ENCODE peak calls at places on chromosome 7, in seven cellular contexts. G, E, B, I, Y, H and R are unnamed samples.

GRCh38 chr7:55827577-55827976 is 35.0 kb downstream of the SEPTIN14 start:
- DNase-seq in G (no peak), E (no peak), B (no peak), I (no peak), Y (no peak), H (no peak), R (no peak)

GRCh38 chr7:53947670-53948226 is 594.4 kb upstream of the VSTM2A start:
- DNase-seq in G (no peak), E (no peak), B (no peak), I (no peak), Y (no peak), H (no peak), R (no peak)

GRCh38 chr7:117110480-117111315 is 157.4 kb downstream of the ST7 start:
- DNase-seq in G (peak), E (no peak), B (peak), I (no peak), Y (no peak), H (no peak), R (peak)

GRCh38 chr7:112779667-112780066 is 10.5 kb downstream of the TMEM168 start:
- DNase-seq in G (no peak), E (peak), B (no peak), I (no peak), Y (peak), H (no peak), R (no peak)

GRCh38 chr7:50509459-50509858 is 55.7 kb downstream of the DDC start:
- DNase-seq in G (no peak), E (peak), B (no peak), I (peak), Y (no peak), H (no peak), R (no peak)

GRCh38 chr7:14207154-14207553 is 217.7 kb upstream of the ETV1 start:
- DNase-seq in G (no peak), E (peak), B (no peak), I (peak), Y (no peak), H (no peak), R (no peak)

GRCh38 chr7:70568674-70569334 is 563.1 kb upstream of the GALNT17 start:
- DNase-seq in G (no peak), E (no peak), B (peak), I (no peak), Y (no peak), H (no peak), R (no peak)

GRCh38 chr7:18405731-18406130 is 89.8 kb upstream of the HDAC9 start:
- DNase-seq in G (no peak), E (no peak), B (no peak), I (no peak), Y (no peak), H (no peak), R (no peak)

GRCh38 chr7:48274662-48275061 is 103.4 kb downstream of the ABCA13 start:
- DNase-seq in G (no peak), E (peak), B (no peak), I (peak), Y (peak), H (no peak), R (peak)

GRCh38 chr7:120833551-120833950 is 24.4 kb downstream of the TSPAN12 start:
- DNase-seq in G (no peak), E (no peak), B (no peak), I (no peak), Y (no peak), H (no peak), R (peak)

GRCh38 chr7:116501425-116502167 is 2.1 kb downstream of the CAV2 start:
- DNase-seq in G (no peak), E (peak), B (no peak), I (peak), Y (no peak), H (no peak), R (no peak)

GRCh38 chr7:103524042-103524907 is 78.3 kb upstream of the SLC26A5 start:
- DNase-seq in G (no peak), E (peak), B (no peak), I (peak), Y (peak), H (peak), R (peak)

GRCh38 chr7:102456327-102456726 is 8.3 kb downstream of the ALKBH4 start:
- DNase-seq in G (no peak), E (no peak), B (no peak), I (peak), Y (peak), H (no peak), R (no peak)

GRCh38 chr7:106050002-106050742 is 61.9 kb downstream of the SYPL1 start:
- DNase-seq in G (no peak), E (peak), B (no peak), I (peak), Y (peak), H (peak), R (peak)

GRCh38 chr7:32357535-32358277 is 132.5 kb downstream of the LSM5 start:
- DNase-seq in G (no peak), E (no peak), B (no peak), I (peak), Y (no peak), H (no peak), R (no peak)

GRCh38 chr7:41648506-41648905 is 54.4 kb downstream of the INHBA start:
- DNase-seq in G (no peak), E (no peak), B (no peak), I (no peak), Y (peak), H (no peak), R (no peak)

GRCh38 chr7:35723011-35723410 is 28.1 kb upstream of the HERPUD2 start:
- DNase-seq in G (no peak), E (peak), B (no peak), I (peak), Y (no peak), H (no peak), R (peak)

GRCh38 chr7:64359543-64359942 is 45.8 kb downstream of the ZNF736 start:
- DNase-seq in G (no peak), E (no peak), B (no peak), I (no peak), Y (no peak), H (no peak), R (no peak)

GRCh38 chr7:101486056-101486763 is 123.5 kb downstream of the COL26A1 start:
- DNase-seq in G (no peak), E (no peak), B (no peak), I (peak), Y (peak), H (no peak), R (no peak)

GRCh38 chr7:101362334-101363195 is at the start of gene COL26A1:
- DNase-seq in G (peak), E (no peak), B (peak), I (peak), Y (peak), H (no peak), R (peak)

GRCh38 chr7:131106681-131107342 is 220.9 kb upstream of the MKLN1 start:
- DNase-seq in G (peak), E (no peak), B (peak), I (peak), Y (peak), H (no peak), R (no peak)

GRCh38 chr7:45564485-45564884 is 9.7 kb upstream of the ADCY1 start:
- DNase-seq in G (no peak), E (no peak), B (no peak), I (no peak), Y (no peak), H (no peak), R (no peak)

GRCh38 chr7:155951554-155952158 is 139.4 kb upstream of the SHH start:
- DNase-seq in G (no peak), E (peak), B (no peak), I (peak), Y (no peak), H (no peak), R (peak)

GRCh38 chr7:37557810-37558209 is 109.1 kb upstream of the ELMO1 start:
- DNase-seq in G (no peak), E (no peak), B (no peak), I (no peak), Y (no peak), H (no peak), R (no peak)

GRCh38 chr7:156034397-156034796 is 222.1 kb upstream of the SHH start:
- DNase-seq in G (no peak), E (no peak), B (no peak), I (no peak), Y (no peak), H (no peak), R (no peak)

GRCh38 chr7:45663167-45663921 is 89.2 kb downstream of the ADCY1 start:
- DNase-seq in G (no peak), E (peak), B (peak), I (peak), Y (peak), H (no peak), R (peak)

GRCh38 chr7:116423499-116423898 is 76.0 kb upstream of the CAV2 start:
- DNase-seq in G (no peak), E (no peak), B (no peak), I (no peak), Y (no peak), H (no peak), R (no peak)

GRCh38 chr7:47873767-47874166 is 74.5 kb downstream of the PKD1L1 start:
- DNase-seq in G (no peak), E (peak), B (no peak), I (peak), Y (peak), H (no peak), R (peak)

GRCh38 chr7:4683043-4683883 is 1.2 kb downstream of the FOXK1 start:
- DNase-seq in G (peak), E (no peak), B (peak), I (no peak), Y (peak), H (no peak), R (no peak)

GRCh38 chr7:41058986-41059741 is 643.7 kb downstream of the INHBA start:
- DNase-seq in G (no peak), E (peak), B (no peak), I (peak), Y (no peak), H (no peak), R (peak)